ENCODE peak calls at places on chromosomes 2 and 18, in four cellular contexts. R is adrenal gland, U is gastrocnemius medialis, M is Peyer's patch. H is an unnamed sample.

GRCh38 chr2:172234716-172235661 is 132.3 kb upstream of the DLX2 start:
- DNase-seq in R (no peak), U (no peak), M (peak), H (no peak)

GRCh38 chr2:183253441-183254130 is 129.3 kb downstream of the NUP35 start:
- DNase-seq in R (no peak), U (no peak), M (no peak), H (no peak)

GRCh38 chr18:23851470-23852002 is 162.3 kb downstream of the LAMA3 start:
- DNase-seq in R (no peak), U (no peak), M (no peak), H (no peak)

GRCh38 chr18:9413586-9413985 is 61.7 kb upstream of the RALBP1 start:
- DNase-seq in R (no peak), U (no peak), M (no peak), H (no peak)

GRCh38 chr2:240528406-240529040 is 29.3 kb downstream of the ANKMY1 start:
- DNase-seq in R (no peak), U (no peak), M (no peak), H (no peak)

GRCh38 chr2:222120933-222121332 is 177.9 kb downstream of the PAX3 start:
- DNase-seq in R (no peak), U (no peak), M (no peak), H (no peak)

GRCh38 chr2:8125741-8126691 is 555.8 kb upstream of the ID2 start:
- DNase-seq in R (peak), U (no peak), M (no peak), H (no peak)

GRCh38 chr2:239365071-239365781 is 35.6 kb downstream of the HDAC4 start:
- DNase-seq in R (no peak), U (no peak), M (peak), H (peak)

GRCh38 chr2:36385603-36386002 is 30.0 kb downstream of the CRIM1 start:
- DNase-seq in R (no peak), U (no peak), M (no peak), H (no peak)

GRCh38 chr18:61892683-61893303 is at the start of gene RNF152:
- DNase-seq in R (peak), U (no peak), M (peak), H (peak)

GRCh38 chr2:13240789-13241487 is 524.2 kb downstream of the TRIB2 start:
- DNase-seq in R (no peak), U (no peak), M (no peak), H (no peak)

GRCh38 chr2:99261242-99261641 is 5.8 kb upstream of the LYG2 start:
- DNase-seq in R (no peak), U (no peak), M (no peak), H (no peak)

GRCh38 chr2:17736989-17737388 is 16.6 kb downstream of the SMC6 start:
- DNase-seq in R (no peak), U (no peak), M (no peak), H (no peak)

GRCh38 chr2:145020694-145021093 is 500.8 kb upstream of the ZEB2 start:
- DNase-seq in R (no peak), U (no peak), M (no peak), H (no peak)

GRCh38 chr2:155663265-155663664 is 669.3 kb downstream of the NR4A2 start:
- DNase-seq in R (no peak), U (no peak), M (no peak), H (no peak)

GRCh38 chr2:240106765-240107164 is 29.3 kb downstream of the COPS9 start:
- DNase-seq in R (no peak), U (no peak), M (no peak), H (no peak)

GRCh38 chr18:39843546-39843945 is 2111.5 kb upstream of the PIK3C3 start:
- DNase-seq in R (no peak), U (no peak), M (no peak), H (no peak)

GRCh38 chr2:166170356-166170755 is 42.5 kb upstream of the SCN1A start:
- DNase-seq in R (no peak), U (no peak), M (no peak), H (no peak)

GRCh38 chr2:105773568-105773967 is 28.9 kb downstream of the NCK2 start:
- DNase-seq in R (no peak), U (no peak), M (no peak), H (no peak)

GRCh38 chr2:227759411-227760113 is 13.9 kb downstream of the SCYGR8 start:
- DNase-seq in R (no peak), U (no peak), M (no peak), H (peak)

GRCh38 chr2:32484907-32485306 is 128.1 kb downstream of the BIRC6 start:
- DNase-seq in R (no peak), U (no peak), M (no peak), H (peak)

GRCh38 chr2:133591164-133591563 is 22.9 kb upstream of the NCKAP5 start:
- DNase-seq in R (no peak), U (peak), M (no peak), H (peak)

GRCh38 chr2:205188516-205189138 is 493.7 kb upstream of the NRP2 start:
- DNase-seq in R (peak), U (peak), M (no peak), H (no peak)

GRCh38 chr18:35941299-35941698 is 31.2 kb upstream of the RMP24 start:
- DNase-seq in R (no peak), U (no peak), M (no peak), H (no peak)

GRCh38 chr2:46298522-46299351 is 1.5 kb downstream of the EPAS1 start:
- DNase-seq in R (peak), U (no peak), M (peak), H (peak)

GRCh38 chr2:106562232-106562631 is 75.1 kb downstream of the CD8B2 start:
- DNase-seq in R (no peak), U (no peak), M (no peak), H (no peak)

GRCh38 chr18:7168408-7168807 is 50.8 kb upstream of the LAMA1 start:
- DNase-seq in R (no peak), U (no peak), M (no peak), H (no peak)

GRCh38 chr18:50659091-50660003 is 99.5 kb downstream of the MAPK4 start:
- DNase-seq in R (no peak), U (peak), M (no peak), H (peak)

GRCh38 chr2:47907097-47907781 is 941 bp upstream of the FBXO11 start:
- DNase-seq in R (no peak), U (no peak), M (no peak), H (no peak)

GRCh38 chr18:36536426-36536825 is 238.9 kb downstream of the FHOD3 start:
- DNase-seq in R (no peak), U (no peak), M (no peak), H (no peak)

GRCh38 chr18:12253517-12254136 is 534 bp upstream of the CIDEA start:
- DNase-seq in R (no peak), U (no peak), M (no peak), H (no peak)

GRCh38 chr18:55489742-55490055 is 98.3 kb downstream of the TCF4 start:
- DNase-seq in R (no peak), U (no peak), M (no peak), H (no peak)

GRCh38 chr2:1609706-1610485 is 134.4 kb downstream of the PXDN start:
- DNase-seq in R (no peak), U (no peak), M (peak), H (no peak)

GRCh38 chr18:52288403-52289004 is 51.5 kb upstream of the DCC start:
- DNase-seq in R (peak), U (no peak), M (peak), H (no peak)

GRCh38 chr2:23905155-23905554 is 21.8 kb downstream of the ATAD2B start:
- DNase-seq in R (no peak), U (no peak), M (no peak), H (no peak)

GRCh38 chr2:240599141-240599583 is 12.6 kb downstream of the CAPN10 start:
- DNase-seq in R (no peak), U (no peak), M (no peak), H (peak)

GRCh38 chr2:95526360-95527341 is 42.1 kb upstream of the TRIM43B start:
- DNase-seq in R (peak), U (peak), M (peak), H (no peak)

GRCh38 chr2:71583876-71584275 is 130.5 kb downstream of the DYSF start:
- DNase-seq in R (no peak), U (peak), M (no peak), H (no peak)

GRCh38 chr2:120863173-120863545 is 127.5 kb downstream of the GLI2 start:
- DNase-seq in R (no peak), U (no peak), M (peak), H (no peak)

GRCh38 chr2:241223211-241224067 is 35.0 kb downstream of the ANO7 start:
- DNase-seq in R (no peak), U (no peak), M (no peak), H (no peak)

GRCh38 chr18:48166971-48167370 is 236.5 kb upstream of the SMAD2 start:
- DNase-seq in R (no peak), U (no peak), M (peak), H (peak)
- TF ChIP-seq POLR2A in R (no peak), U (no peak), M (no peak), H (no peak)

GRCh38 chr2:218323526-218324472 is 31.5 kb upstream of the TMBIM1 start:
- DNase-seq in R (peak), U (no peak), M (peak), H (peak)
- TF ChIP-seq POLR2A in R (no peak), U (no peak), M (no peak), H (no peak)

DNA sequence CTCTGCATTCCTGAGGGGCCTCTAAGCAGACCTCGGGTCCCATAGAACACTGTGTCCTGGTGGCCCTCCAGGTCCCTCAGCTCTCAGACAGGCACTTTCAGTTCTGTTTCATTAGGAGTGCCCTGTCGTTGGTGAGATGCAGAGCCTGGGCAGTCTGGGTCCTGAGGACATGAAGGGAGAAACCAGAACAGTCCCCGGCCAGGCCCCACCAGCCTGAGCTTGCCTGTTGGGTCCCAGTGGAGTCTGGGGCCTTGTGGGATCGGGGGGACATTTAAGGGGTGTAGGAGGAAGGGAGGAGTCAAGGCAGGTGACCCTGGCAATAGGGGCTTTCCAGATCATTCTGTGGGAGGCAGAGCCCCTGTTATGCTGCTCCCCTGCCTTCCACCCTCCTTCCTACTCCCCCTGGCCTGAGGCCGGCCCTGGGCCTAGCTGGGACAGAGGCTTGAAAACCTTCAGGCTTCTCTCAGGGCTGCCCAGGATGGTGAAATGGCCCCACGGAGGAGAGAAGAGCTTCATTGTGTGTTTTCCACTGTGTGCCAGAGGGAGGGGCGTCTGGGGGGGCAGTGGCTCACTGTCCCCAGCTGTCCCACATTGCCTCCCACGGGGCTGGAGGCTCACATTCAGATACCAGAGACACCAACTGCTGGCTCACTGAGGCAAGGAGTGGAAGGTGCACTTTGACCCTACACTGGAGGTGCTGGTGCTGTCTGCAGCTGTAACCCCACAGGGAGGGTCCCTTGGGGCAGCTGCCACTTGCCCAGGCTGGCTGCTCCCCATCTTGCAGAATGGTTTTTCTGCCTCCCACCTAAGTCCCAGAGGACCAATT is 26.6 kb upstream of the CATIP start:
- DNase-seq in R (no peak), U (no peak), M (no peak), H (no peak)
- TF ChIP-seq POLR2A in R (no peak), U (no peak), M (no peak), H (no peak)

DNA sequence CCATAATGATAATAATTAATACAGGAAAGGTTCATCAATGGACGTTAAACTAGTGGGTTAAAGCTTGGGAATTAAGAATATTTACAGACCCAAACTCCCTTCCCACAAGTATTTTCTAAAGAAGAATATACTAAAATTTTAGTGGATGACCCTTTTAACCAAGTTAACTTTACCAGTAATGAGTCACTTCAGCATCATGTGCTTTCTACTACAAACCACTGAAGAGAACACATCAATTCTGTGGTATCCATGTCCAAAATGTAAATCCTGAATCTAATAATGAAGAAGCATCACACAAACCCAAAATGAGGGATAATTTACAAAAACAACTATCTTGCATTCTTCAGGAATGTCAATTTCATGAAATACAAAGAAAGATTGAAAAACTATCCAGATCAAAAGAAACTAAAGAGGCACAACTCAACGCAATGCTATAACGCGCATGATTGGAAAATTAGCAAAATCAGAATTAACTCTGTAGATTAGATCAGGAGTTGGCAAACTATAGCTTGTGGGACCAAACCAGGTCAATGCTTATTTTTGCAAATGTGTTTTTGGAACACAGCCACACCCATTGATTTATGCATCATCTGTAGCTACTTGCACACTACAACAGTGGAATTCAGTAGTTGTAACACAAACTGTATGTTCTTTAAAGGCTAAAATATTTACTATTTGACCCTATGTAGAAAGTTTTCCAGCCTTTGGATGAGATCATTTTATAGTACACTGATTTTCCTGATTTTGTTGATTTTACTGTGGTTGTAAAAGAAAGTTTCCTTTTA is 27.5 kb downstream of the COPS8 start:
- DNase-seq in R (no peak), U (no peak), M (no peak), H (no peak)
- TF ChIP-seq POLR2A in R (no peak), U (no peak), M (no peak), H (no peak)

GRCh38 chr2:202355993-202356505 is 20.1 kb upstream of the BMPR2 start:
- DNase-seq in R (peak), U (no peak), M (no peak), H (no peak)

GRCh38 chr2:202353430-202353829 is 22.7 kb upstream of the BMPR2 start:
- DNase-seq in R (no peak), U (no peak), M (no peak), H (no peak)
- TF ChIP-seq POLR2A in R (no peak), U (no peak), M (no peak), H (no peak)

GRCh38 chr2:111919794-111920608 is 21.6 kb downstream of the MERTK start:
- DNase-seq in R (peak), U (no peak), M (peak), H (peak)
- TF ChIP-seq POLR2A in R (no peak), U (no peak), M (peak), H (no peak)

DNA sequence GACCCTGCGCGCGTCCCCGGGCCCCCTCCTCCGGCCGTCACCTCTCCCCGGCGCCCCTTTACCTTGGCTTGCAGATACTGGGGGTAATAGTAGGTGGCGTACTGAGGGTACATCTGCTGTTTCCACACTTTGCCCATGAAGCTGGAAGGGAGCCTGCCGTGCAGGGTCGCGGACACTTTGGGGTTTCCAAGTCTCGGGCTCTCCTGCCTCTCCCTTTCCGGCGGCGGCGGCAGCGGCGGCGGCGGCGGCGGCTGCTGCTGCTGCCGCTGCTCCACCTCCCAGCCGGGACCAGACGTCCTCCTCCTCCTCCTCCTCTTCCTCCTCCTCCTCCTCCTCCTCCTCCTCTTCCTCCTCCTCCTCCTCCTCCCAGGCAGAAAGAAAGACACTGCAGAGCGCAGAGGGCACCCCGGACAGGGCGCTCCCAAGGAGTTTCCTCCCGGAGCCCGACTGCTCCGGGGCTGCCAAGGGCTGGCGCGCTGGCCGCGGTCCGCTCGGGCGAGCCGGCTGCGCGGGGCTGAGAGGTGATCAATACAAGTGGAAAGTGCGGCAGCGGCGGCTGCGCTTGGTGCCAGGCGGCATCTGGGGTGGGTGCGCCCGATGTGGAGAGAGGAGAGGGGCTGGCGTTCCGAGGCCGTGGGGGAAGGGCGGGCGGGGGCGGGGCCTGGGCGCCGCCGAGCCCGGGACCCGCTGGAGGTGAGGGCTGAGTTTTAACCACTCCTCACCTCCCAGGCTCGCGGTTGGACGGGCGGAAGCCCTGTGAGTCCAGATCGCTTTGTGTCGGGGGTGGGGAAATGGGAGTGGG is at the start of gene RBMS1:
- DNase-seq in R (peak), U (peak), M (peak), H (peak)
- TF ChIP-seq POLR2A in R (no peak), U (peak), M (no peak), H (no peak)

GRCh38 chr2:218405365-218406208 is 5.9 kb downstream of the CTDSP1 start:
- DNase-seq in R (peak), U (no peak), M (peak), H (peak)

GRCh38 chr2:218406209-218406948 is 6.7 kb downstream of the CTDSP1 start:
- DNase-seq in R (peak), U (peak), M (peak), H (peak)

GRCh38 chr2:218404351-218405145 is 4.9 kb downstream of the CTDSP1 start:
- DNase-seq in R (no peak), U (no peak), M (no peak), H (peak)

GRCh38 chr2:218407717-218408116 is 8.0 kb downstream of the CTDSP1 start:
- DNase-seq in R (no peak), U (no peak), M (peak), H (no peak)

DNA sequence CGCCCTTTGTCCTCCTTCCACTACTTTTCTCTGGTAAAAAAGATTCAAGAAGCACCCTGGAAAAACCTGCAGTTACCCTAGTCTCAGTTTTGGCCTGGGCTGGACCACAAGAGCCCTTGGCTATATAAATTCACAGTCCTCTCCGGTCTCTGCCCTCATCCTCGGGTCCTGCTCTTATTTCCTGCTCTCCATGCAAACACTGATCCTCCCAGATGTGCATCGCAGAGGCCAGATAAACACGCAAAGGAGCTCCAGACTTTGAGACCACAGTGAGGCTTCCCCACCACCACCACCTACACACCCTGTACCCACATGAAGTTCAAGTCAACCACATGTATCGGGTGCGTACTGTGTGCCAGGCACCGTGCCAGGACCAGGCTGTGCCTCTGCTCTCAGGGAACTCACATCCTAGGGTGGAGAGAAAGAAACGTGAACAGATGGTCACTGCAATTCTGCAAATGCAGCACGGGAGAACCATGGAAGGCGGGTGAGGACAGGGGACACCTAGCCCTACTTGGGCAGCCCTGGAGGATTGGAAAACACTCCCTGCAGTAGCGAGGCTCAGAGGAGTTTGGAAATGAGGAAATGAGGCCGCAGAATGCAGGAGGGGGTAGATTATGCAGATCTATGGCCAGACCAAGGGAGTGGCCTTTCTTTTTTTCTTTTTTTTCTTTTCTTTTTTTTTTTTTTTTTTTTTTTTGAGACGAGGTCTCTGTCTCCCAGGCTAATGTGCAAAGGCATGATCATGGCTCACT is 7.5 kb downstream of the CTDSP1 start:
- DNase-seq in R (peak), U (peak), M (peak), H (peak)
- TF ChIP-seq POLR2A in R (no peak), U (no peak), M (no peak), H (no peak)

H was measured in lower leg skin.